ENCODE peak calls at places on chromosome 15, in eight cellular contexts. E, F, W, O, B, A, H and R are unnamed samples.
A peak's percentile ranks its signal among the peaks of the same experiment; 100 is the strongest.

GRCh38 chr15:101536166-101536874 is 46.8 kb upstream of the PCSK6 start:
- DNase-seq in E (no peak), F (no peak), W (no peak), O (no peak), B (no peak), A (no peak), H (no peak), R (no peak)

GRCh38 chr15:60787737-60788513 is 309.0 kb upstream of the ICE2 start:
- DNase-seq in E (no peak), F (no peak), W (no peak), O (peak; percentile 38), B (no peak), A (peak; percentile 9), H (no peak), R (peak; percentile 7)

GRCh38 chr15:95291878-95292472 is 1038.5 kb upstream of the NR2F2 start:
- DNase-seq in E (no peak), F (no peak), W (no peak), O (peak; percentile 59), B (no peak), A (peak; percentile 54), H (no peak), R (peak; percentile 59)

GRCh38 chr15:50046868-50047267 is 72.2 kb downstream of the ATP8B4 start:
- DNase-seq in E (no peak), F (no peak), W (no peak), O (no peak), B (no peak), A (no peak), H (no peak), R (no peak)

GRCh38 chr15:54481819-54482218 is 503.6 kb downstream of the UNC13C start:
- DNase-seq in E (no peak), F (no peak), W (no peak), O (no peak), B (no peak), A (no peak), H (peak; percentile 37), R (no peak)

GRCh38 chr15:63244399-63244798 is 33.0 kb upstream of the APH1B start:
- DNase-seq in E (no peak), F (no peak), W (no peak), O (no peak), B (no peak), A (no peak), H (no peak), R (no peak)

GRCh38 chr15:20106026-20106425 is 435.6 kb downstream of the GOLGA6L6 start:
- DNase-seq in E (no peak), F (no peak), W (no peak), O (no peak), B (no peak), A (no peak), H (peak; percentile 79), R (no peak)

GRCh38 chr15:45242289-45242688 is 9.7 kb upstream of the SLC28A2 start:
- DNase-seq in E (no peak), F (no peak), W (no peak), O (no peak), B (no peak), A (peak; percentile 42), H (no peak), R (no peak)

GRCh38 chr15:52252781-52253180 is 42.8 kb downstream of the MYO5C start:
- DNase-seq in E (no peak), F (peak; percentile 74), W (peak; percentile 84), O (peak; percentile 96), B (no peak), A (no peak), H (no peak), R (no peak)

GRCh38 chr15:73939138-73939537 is 12.9 kb downstream of the LOXL1 start:
- DNase-seq in E (no peak), F (no peak), W (no peak), O (no peak), B (no peak), A (no peak), H (peak; percentile 51), R (no peak)

GRCh38 chr15:35671981-35672380 is 126.0 kb upstream of the DPH6 start:
- DNase-seq in E (no peak), F (no peak), W (no peak), O (no peak), B (no peak), A (no peak), H (no peak), R (no peak)

GRCh38 chr15:35671197-35671596 is 125.2 kb upstream of the DPH6 start:
- DNase-seq in E (no peak), F (no peak), W (no peak), O (peak; percentile 47), B (no peak), A (no peak), H (no peak), R (no peak)

GRCh38 chr15:35674873-35675781 is 129.2 kb upstream of the DPH6 start:
- DNase-seq in E (no peak), F (peak; percentile 48), W (peak; percentile 69), O (peak; percentile 70), B (no peak), A (no peak), H (no peak), R (no peak)

GRCh38 chr15:35669457-35670045 is 123.6 kb upstream of the DPH6 start:
- DNase-seq in E (no peak), F (no peak), W (no peak), O (peak; percentile 26), B (no peak), A (no peak), H (no peak), R (no peak)

DNA sequence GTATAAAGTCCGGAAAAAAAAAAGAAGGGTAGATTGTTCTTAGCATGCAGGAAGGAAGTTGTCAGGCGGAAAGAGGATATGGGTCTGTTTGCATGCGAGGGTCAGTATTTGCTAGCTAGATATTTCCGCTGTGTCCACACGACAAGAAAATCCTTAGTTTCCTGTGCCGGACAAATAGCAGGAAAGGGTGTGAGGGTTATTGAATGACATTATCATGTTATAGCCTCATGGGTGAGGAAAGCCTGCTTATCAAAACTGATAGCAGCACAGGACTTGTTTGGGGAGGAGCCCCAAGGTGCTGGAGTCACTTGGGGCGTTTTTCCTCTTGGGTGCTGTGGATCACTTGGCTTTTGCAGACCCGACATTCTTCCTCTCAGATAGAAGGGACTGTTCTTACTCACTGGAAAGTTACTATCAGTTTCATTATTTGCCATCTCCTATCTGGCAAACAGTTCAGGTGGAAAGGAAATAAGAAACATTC is 127.2 kb upstream of the DPH6 start:
- DNase-seq in E (no peak), F (no peak), W (no peak), O (no peak), B (no peak), A (no peak), H (no peak), R (no peak)
- H3K4me3 ChIP-seq in E (no peak overlapping the region), F (no peak overlapping the region), W (no peak overlapping the region), O (no peak overlapping the region), B (no peak overlapping the region), A (no peak overlapping the region), H (no peak overlapping the region), R (no peak overlapping the region)

DNA sequence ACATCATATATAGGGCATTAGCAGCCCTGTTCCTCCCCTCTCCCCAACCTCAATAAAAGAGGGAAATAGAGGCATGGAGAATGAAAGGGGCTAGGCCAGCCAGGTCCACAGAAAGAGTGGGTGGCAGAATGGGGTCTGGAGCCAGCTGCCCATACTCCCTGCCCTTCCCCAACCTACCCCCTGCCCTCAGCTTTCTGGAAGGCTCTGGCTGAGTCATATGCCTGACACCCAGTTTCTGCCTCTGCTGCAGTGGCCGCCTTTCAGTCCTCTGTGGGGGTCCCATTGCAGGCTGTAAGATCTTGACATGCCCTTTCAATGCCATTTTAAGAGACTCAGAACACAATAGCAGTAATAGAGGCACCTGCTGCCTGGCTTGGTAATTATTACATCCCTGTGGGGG is 95.7 kb downstream of the LINGO1 start:
- DNase-seq in E (no peak), F (no peak), W (no peak), O (no peak), B (no peak), A (no peak), H (peak; percentile 38), R (no peak)
- H3K4me3 ChIP-seq in E (no peak overlapping the region), F (no peak overlapping the region), W (no peak overlapping the region), O (no peak overlapping the region), B (no peak overlapping the region), A (peak overlapping the region; percentile 58), H (no peak overlapping the region), R (no peak overlapping the region)

DNA sequence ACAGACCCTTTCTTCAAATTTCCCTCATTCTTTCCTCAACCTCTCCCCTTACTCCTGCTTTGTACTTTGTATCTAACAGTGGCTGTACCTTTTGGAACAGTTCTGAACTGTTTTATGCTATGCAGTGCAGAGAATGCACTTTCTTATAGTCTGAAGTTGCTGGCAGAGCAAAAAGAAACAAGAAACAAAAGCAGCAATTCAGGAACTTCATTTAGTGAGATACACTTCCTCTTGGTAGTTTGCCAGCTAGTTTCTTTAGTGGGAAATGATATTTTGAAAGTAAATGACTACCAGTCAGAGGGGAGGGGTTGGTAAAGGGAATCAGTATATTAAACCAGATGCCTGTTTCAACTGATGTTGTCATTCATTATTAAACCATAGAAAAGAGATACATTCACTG is 55.0 kb upstream of the CHD2 start:
- DNase-seq in E (no peak), F (no peak), W (no peak), O (peak; percentile 64), B (no peak), A (peak; percentile 73), H (no peak), R (peak; percentile 81)
- H3K4me3 ChIP-seq in E (no peak overlapping the region), F (no peak overlapping the region), W (no peak overlapping the region), O (no peak overlapping the region), B (no peak overlapping the region), A (peak overlapping the region; percentile 28), H (no peak overlapping the region), R (peak overlapping the region; percentile 11)

DNA sequence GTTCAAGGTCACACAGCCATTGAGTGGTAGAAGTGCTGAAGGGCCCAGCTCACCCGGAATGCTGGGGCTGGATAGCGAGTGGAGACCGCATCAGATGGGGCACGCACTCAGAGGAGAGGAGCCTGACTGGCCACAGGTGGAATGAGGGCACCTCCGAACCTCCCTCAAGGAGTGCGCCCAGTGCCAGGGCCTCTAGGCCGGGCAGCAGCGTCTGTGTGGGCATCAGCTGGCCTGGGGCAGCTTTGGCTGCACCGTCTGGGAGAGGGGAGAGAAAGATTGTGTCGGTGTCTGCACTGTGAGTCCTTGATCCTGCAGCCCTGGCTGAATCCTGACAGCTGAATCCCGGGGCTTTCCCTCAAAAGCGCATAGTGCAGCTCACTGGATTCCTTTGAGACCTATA is 677 bp downstream of the ANKDD1A start:
- DNase-seq in E (no peak), F (no peak), W (no peak), O (no peak), B (no peak), A (no peak), H (no peak), R (no peak)
- H3K4me3 ChIP-seq in E (peak overlapping the region; percentile 51), F (peak overlapping the region; percentile 53), W (peak overlapping the region; percentile 60), O (no peak overlapping the region), B (peak overlapping the region; percentile 58), A (no peak overlapping the region), H (peak overlapping the region; percentile 49), R (no peak overlapping the region)

DNA sequence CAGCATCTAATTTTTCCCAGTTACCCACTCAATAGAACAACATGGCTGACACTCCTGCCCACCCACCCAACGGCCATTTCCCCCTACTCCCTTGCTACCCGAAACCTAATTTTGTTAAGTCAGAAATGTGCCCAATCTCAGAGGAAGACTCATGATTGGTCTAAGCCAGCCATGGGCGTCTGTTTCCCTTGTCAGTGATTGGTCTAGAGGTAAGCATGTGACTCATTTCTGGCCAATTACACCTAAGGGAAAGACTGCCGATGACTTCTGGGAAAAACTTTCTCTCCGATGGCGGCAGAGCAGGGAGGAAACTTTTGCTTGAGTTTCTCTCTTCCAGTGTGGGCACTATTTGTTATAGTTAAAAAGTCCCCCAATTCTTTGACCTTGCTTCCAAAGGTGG is 72.9 kb downstream of the RPLP1 start:
- DNase-seq in E (no peak), F (no peak), W (no peak), O (no peak), B (no peak), A (no peak), H (no peak), R (no peak)
- H3K4me3 ChIP-seq in E (no peak overlapping the region), F (no peak overlapping the region), W (no peak overlapping the region), O (no peak overlapping the region), B (no peak overlapping the region), A (no peak overlapping the region), H (no peak overlapping the region), R (no peak overlapping the region)